ENCODE peak calls at places on chromosomes 13 and 19, in nine cellular contexts. Z is CD4-positive, CD25-positive, alpha-beta regulatory T cell; I is testis; M is neural progenitor cell; J is CD8-positive, alpha-beta T cell; S is tibial artery; Y is BJ; U is H7; H is endothelial cell of umbilical vein. L is an unnamed sample. For H3K36me3, the result is how much of the 10 kb centered on the place peaks cover.

GRCh38 chr19:52114691-52115090 is 19.1 kb upstream of the ZNF841 start:
- DNase-seq in Z (no peak), I (no peak), M (no peak), J (no peak), S (no peak), Y (no peak), U (no peak), H (no peak), L (no peak)

GRCh38 chr13:79245937-79246574 is 160.0 kb downstream of the RBM26 start:
- DNase-seq in Z (no peak), I (no peak), M (no peak), J (no peak), S (no peak), Y (no peak), U (no peak), H (no peak), L (no peak)

GRCh38 chr13:91126806-91127205 is 220.7 kb upstream of the MIR17HG start:
- DNase-seq in Z (no peak), I (no peak), M (no peak), J (no peak), S (no peak), Y (no peak), U (no peak), H (no peak), L (no peak)

GRCh38 chr19:49475995-49476880 is 2.2 kb downstream of the FLT3LG start:
- DNase-seq in Z (peak), I (no peak), M (peak), J (no peak), S (peak), Y (no peak), U (peak), H (peak), L (peak)

GRCh38 chr13:28451482-28452217 is 43.3 kb downstream of the FLT1 start:
- DNase-seq in Z (no peak), I (no peak), M (peak), J (no peak), S (no peak), Y (no peak), U (peak), H (peak), L (no peak)

GRCh38 chr19:30651066-30651465 is 278.9 kb downstream of the ZNF536 start:
- DNase-seq in Z (no peak), I (no peak), M (no peak), J (no peak), S (no peak), Y (no peak), U (no peak), H (no peak), L (no peak)

GRCh38 chr19:34172661-34173144 is 399 bp downstream of the LSM14A start:
- DNase-seq in Z (no peak), I (peak), M (peak), J (no peak), S (no peak), Y (no peak), U (peak), H (no peak), L (peak)

GRCh38 chr13:101308247-101309013 is 107.9 kb downstream of the NALCN start:
- DNase-seq in Z (no peak), I (no peak), M (no peak), J (no peak), S (no peak), Y (no peak), U (no peak), H (no peak), L (no peak)

GRCh38 chr19:47766670-47767069 is 11.8 kb upstream of the SELENOW start:
- DNase-seq in Z (no peak), I (no peak), M (no peak), J (no peak), S (no peak), Y (no peak), U (no peak), H (no peak), L (no peak)

GRCh38 chr13:20711301-20712044 is 8.0 kb downstream of the IL17D start:
- DNase-seq in Z (no peak), I (no peak), M (peak), J (no peak), S (peak), Y (no peak), U (peak), H (no peak), L (no peak)

GRCh38 chr13:89541091-89542030 is 1806.1 kb upstream of the MIR17HG start:
- DNase-seq in Z (no peak), I (no peak), M (no peak), J (no peak), S (no peak), Y (no peak), U (no peak), H (no peak), L (no peak)

GRCh38 chr19:54160182-54160811 is 776 bp upstream of the LENG1 start:
- DNase-seq in Z (no peak), I (no peak), M (peak), J (no peak), S (no peak), Y (no peak), U (no peak), H (peak), L (no peak)

GRCh38 chr13:26558912-26559485 is 1.5 kb downstream of the WASF3 start:
- DNase-seq in Z (no peak), I (no peak), M (peak), J (no peak), S (no peak), Y (no peak), U (no peak), H (peak), L (no peak)

GRCh38 chr19:5642204-5642603 is 19.3 kb downstream of the SAFB start:
- DNase-seq in Z (no peak), I (no peak), M (no peak), J (no peak), S (no peak), Y (no peak), U (no peak), H (no peak), L (no peak)

GRCh38 chr13:55298201-55298600 is 1842.5 kb upstream of the PRR20A start:
- DNase-seq in Z (no peak), I (no peak), M (no peak), J (no peak), S (no peak), Y (no peak), U (no peak), H (no peak), L (no peak)

GRCh38 chr19:29714371-29714952 is 599 bp downstream of the C19orf12 start:
- DNase-seq in Z (peak), I (no peak), M (no peak), J (peak), S (no peak), Y (no peak), U (peak), H (no peak), L (no peak)

GRCh38 chr13:70747305-70747704 is 639.1 kb upstream of the KLHL1 start:
- DNase-seq in Z (no peak), I (no peak), M (no peak), J (no peak), S (no peak), Y (no peak), U (no peak), H (no peak), L (no peak)

GRCh38 chr19:40862785-40863184 is 12.5 kb upstream of the CYP2A6 start:
- DNase-seq in Z (no peak), I (no peak), M (no peak), J (no peak), S (no peak), Y (peak), U (no peak), H (no peak), L (no peak)

GRCh38 chr19:1849999-1850398 is 1.7 kb upstream of the REXO1 start:
- DNase-seq in Z (no peak), I (no peak), M (no peak), J (no peak), S (no peak), Y (no peak), U (no peak), H (no peak), L (no peak)

GRCh38 chr13:49927755-49928154 is 8.4 kb downstream of the SPRYD7 start:
- DNase-seq in Z (no peak), I (no peak), M (no peak), J (no peak), S (no peak), Y (peak), U (no peak), H (no peak), L (no peak)

GRCh38 chr13:20109037-20109436 is 51.8 kb downstream of the GJA3 start:
- DNase-seq in Z (no peak), I (no peak), M (no peak), J (no peak), S (no peak), Y (no peak), U (no peak), H (no peak), L (no peak)

GRCh38 chr19:48145596-48146254 is 24.4 kb downstream of the LIG1 start:
- DNase-seq in Z (no peak), I (no peak), M (no peak), J (no peak), S (no peak), Y (no peak), U (no peak), H (peak), L (no peak)

GRCh38 chr19:41945135-41945766 is 13.9 kb downstream of the RABAC1 start:
- DNase-seq in Z (peak), I (no peak), M (no peak), J (peak), S (no peak), Y (no peak), U (no peak), H (no peak), L (no peak)

GRCh38 chr19:17835182-17836006 is 12.4 kb downstream of the JAK3 start:
- DNase-seq in Z (no peak), I (no peak), M (no peak), J (no peak), S (no peak), Y (no peak), U (no peak), H (no peak), L (no peak)

GRCh38 chr19:34241513-34242337 is 12.6 kb upstream of the GARRE1 start:
- DNase-seq in Z (peak), I (no peak), M (peak), J (no peak), S (no peak), Y (no peak), U (peak), H (no peak), L (no peak)

GRCh38 chr13:111567637-111568036 is 247.2 kb downstream of the TEX29 start:
- DNase-seq in Z (no peak), I (no peak), M (no peak), J (no peak), S (no peak), Y (no peak), U (no peak), H (no peak), L (no peak)

GRCh38 chr19:30046522-30046921 is 104.5 kb downstream of the URI1 start:
- DNase-seq in Z (peak), I (no peak), M (peak), J (no peak), S (no peak), Y (no peak), U (no peak), H (no peak), L (no peak)

GRCh38 chr13:72062566-72062965 is 195.6 kb upstream of the DACH1 start:
- DNase-seq in Z (no peak), I (no peak), M (peak), J (no peak), S (no peak), Y (no peak), U (no peak), H (peak), L (no peak)

GRCh38 chr19:52722062-52723005 is 12.5 kb downstream of the ZNF611 start:
- DNase-seq in Z (no peak), I (no peak), M (no peak), J (no peak), S (no peak), Y (peak), U (no peak), H (peak), L (no peak)

GRCh38 chr13:36997716-36998427 is 1.3 kb downstream of the ALG5 start:
- DNase-seq in Z (no peak), I (no peak), M (no peak), J (no peak), S (no peak), Y (no peak), U (no peak), H (no peak), L (no peak)

GRCh38 chr13:36986462-36987240 is 12.5 kb downstream of the ALG5 start:
- DNase-seq in Z (no peak), I (no peak), M (no peak), J (no peak), S (no peak), Y (no peak), U (no peak), H (peak), L (no peak)

DNA sequence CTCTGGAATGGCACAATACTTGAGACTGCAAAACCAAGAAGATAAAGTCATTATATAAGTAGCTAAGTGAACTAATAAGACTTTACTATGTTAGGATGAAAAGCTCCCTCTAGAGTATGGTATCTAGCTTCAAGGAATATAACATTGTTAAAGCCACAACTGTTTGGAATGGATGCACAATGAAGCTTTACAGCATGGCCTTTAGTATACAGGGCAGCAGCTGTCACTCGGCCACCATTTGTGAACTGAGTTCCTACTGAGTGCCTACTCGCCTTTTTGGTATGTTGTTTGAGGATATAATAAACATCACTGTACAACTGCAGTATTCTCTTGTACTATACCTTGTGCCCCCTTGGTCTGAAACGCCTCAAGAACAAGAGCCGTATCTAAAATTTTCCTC is 6.8 kb downstream of the ALG5 start:
- DNase-seq in Z (no peak), I (no peak), M (no peak), J (no peak), S (no peak), Y (no peak), U (no peak), H (no peak), L (no peak)
- H3K36me3 ChIP-seq in Z (half or more), I (under half), M (under half), J (half or more), S (half or more), Y (under half), U (under half), H (under half), L (under half)

DNA sequence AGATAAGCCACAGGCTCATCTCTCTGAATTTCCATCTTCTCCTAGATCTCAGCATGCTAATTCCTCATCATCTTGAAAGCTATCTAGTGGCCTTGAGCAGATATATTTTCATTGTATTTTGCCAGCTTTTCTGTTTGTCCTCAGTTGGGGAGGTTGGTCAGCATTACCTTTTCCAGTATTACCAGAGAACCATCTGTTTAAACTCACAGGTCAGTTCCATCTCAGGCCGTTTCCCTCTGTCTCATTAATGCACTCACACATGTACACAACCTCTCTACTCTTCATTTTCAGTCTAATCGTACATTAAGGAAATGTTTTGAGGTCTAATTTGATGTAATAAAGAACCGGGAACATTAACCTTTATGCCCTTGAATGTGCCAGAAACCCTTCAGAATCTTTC is 29.7 kb downstream of the USPL1 start:
- DNase-seq in Z (no peak), I (no peak), M (no peak), J (no peak), S (no peak), Y (no peak), U (no peak), H (no peak), L (no peak)
- H3K36me3 ChIP-seq in Z (half or more), I (under half), M (under half), J (under half), S (half or more), Y (under half), U (under half), H (under half), L (under half)

GRCh38 chr19:620166-620862 is 13.0 kb downstream of the POLRMT start:
- DNase-seq in Z (no peak), I (no peak), M (no peak), J (no peak), S (no peak), Y (no peak), U (no peak), H (no peak), L (no peak)
- H3K36me3 ChIP-seq in Z (under half), I (under half), M (under half), J (under half), S (half or more), Y (under half), U (under half), H (under half), L (half or more)

GRCh38 chr19:12715102-12715501 is 8.6 kb downstream of the TNPO2 start:
- DNase-seq in Z (no peak), I (no peak), M (no peak), J (no peak), S (no peak), Y (no peak), U (no peak), H (no peak), L (no peak)
- H3K36me3 ChIP-seq in Z (under half), I (under half), M (under half), J (under half), S (half or more), Y (under half), U (under half), H (under half), L (half or more)

GRCh38 chr19:8460516-8461298 is 15.9 kb downstream of the HNRNPM start:
- DNase-seq in Z (no peak), I (no peak), M (no peak), J (no peak), S (no peak), Y (no peak), U (no peak), H (no peak), L (no peak)
- H3K36me3 ChIP-seq in Z (half or more), I (under half), M (under half), J (under half), S (under half), Y (under half), U (under half), H (under half), L (under half)

GRCh38 chr19:46689358-46689757 is 27.6 kb downstream of the PRKD2 start:
- DNase-seq in Z (no peak), I (no peak), M (no peak), J (no peak), S (no peak), Y (no peak), U (no peak), H (no peak), L (no peak)
- H3K36me3 ChIP-seq in Z (half or more), I (under half), M (under half), J (half or more), S (half or more), Y (under half), U (half or more), H (half or more), L (under half)

GRCh38 chr19:43582495-43582894 is 6.9 kb downstream of the PINLYP start:
- DNase-seq in Z (no peak), I (no peak), M (no peak), J (no peak), S (no peak), Y (no peak), U (no peak), H (no peak), L (no peak)
- H3K36me3 ChIP-seq in Z (under half), I (under half), M (under half), J (under half), S (under half), Y (under half), U (under half), H (under half), L (under half)

GRCh38 chr19:7459773-7460172 is 29.1 kb downstream of the PEX11G start:
- DNase-seq in Z (no peak), I (no peak), M (no peak), J (no peak), S (no peak), Y (no peak), U (no peak), H (no peak), L (no peak)
- H3K36me3 ChIP-seq in Z (half or more), I (under half), M (under half), J (half or more), S (half or more), Y (under half), U (under half), H (under half), L (under half)

GRCh38 chr19:10803252-10803651 is 32.8 kb downstream of the TMED1 start:
- DNase-seq in Z (no peak), I (no peak), M (no peak), J (no peak), S (no peak), Y (no peak), U (no peak), H (no peak), L (no peak)
- H3K36me3 ChIP-seq in Z (under half), I (under half), M (under half), J (under half), S (half or more), Y (under half), U (under half), H (under half), L (under half)

GRCh38 chr19:8815780-8816179 is 16.3 kb downstream of the ZNF558 start:
- DNase-seq in Z (no peak), I (no peak), M (no peak), J (no peak), S (no peak), Y (no peak), U (no peak), H (no peak), L (no peak)
- H3K36me3 ChIP-seq in Z (half or more), I (under half), M (half or more), J (half or more), S (half or more), Y (under half), U (under half), H (under half), L (half or more)